ENCODE peak calls at places on chromosomes 12 and 14, in six cellular contexts. Y is GM12878, P is GM12891, X is K562, L is HepG2, N is H1. M is an unnamed sample.
A peak's percentile ranks its signal among the peaks of the same experiment; 100 is the strongest.

GRCh38 chr14:30799933-30800332 is 74.4 kb upstream of the COCH start:
- DNase-seq in Y (no peak), P (no peak), X (no peak), L (no peak), N (no peak), M (no peak)

GRCh38 chr12:6567112-6567680 is 895 bp downstream of the NOP2 start:
- DNase-seq in Y (no peak), P (no peak), X (no peak), L (no peak), N (no peak), M (no peak)

GRCh38 chr14:61476737-61477410 is 155.5 kb downstream of the PRKCH start:
- DNase-seq in Y (no peak), P (no peak), X (no peak), L (no peak), N (no peak), M (no peak)

GRCh38 chr14:102450206-102451063 is 59.1 kb downstream of the ANKRD9 start:
- DNase-seq in Y (no peak), P (no peak), X (no peak), L (no peak), N (no peak), M (no peak)

GRCh38 chr14:68168460-68169109 is 349.0 kb downstream of the RAD51B start:
- DNase-seq in Y (no peak), P (no peak), X (no peak), L (no peak), N (no peak), M (no peak)

GRCh38 chr12:59858508-59858907 is 262.7 kb downstream of the SLC16A7 start:
- DNase-seq in Y (no peak), P (no peak), X (no peak), L (peak; percentile 59), N (no peak), M (no peak)

GRCh38 chr12:52920937-52921336 is 16.1 kb upstream of the KRT8 start:
- DNase-seq in Y (no peak), P (no peak), X (no peak), L (peak; percentile 84), N (no peak), M (no peak)

GRCh38 chr12:25151476-25151875 is 43.5 kb downstream of the DNAI7 start:
- DNase-seq in Y (no peak), P (no peak), X (no peak), L (no peak), N (no peak), M (no peak)

GRCh38 chr14:101480747-101481530 is 80.4 kb upstream of the DIO3 start:
- DNase-seq in Y (no peak), P (no peak), X (no peak), L (peak; percentile 10), N (no peak), M (no peak)

GRCh38 chr12:127245009-127245408 is 1022.0 kb upstream of the TMEM132C start:
- DNase-seq in Y (no peak), P (no peak), X (no peak), L (no peak), N (no peak), M (no peak)

GRCh38 chr12:30286345-30286926 is 409.2 kb downstream of the IPO8 start:
- DNase-seq in Y (no peak), P (no peak), X (no peak), L (peak; percentile 6), N (no peak), M (no peak)

GRCh38 chr14:102071283-102071998 is 15.4 kb downstream of the HSP90AA1 start:
- DNase-seq in Y (no peak), P (no peak), X (no peak), L (peak; percentile 56), N (no peak), M (no peak)

GRCh38 chr12:122395319-122395718 is 27.1 kb downstream of the CLIP1 start:
- DNase-seq in Y (no peak), P (no peak), X (no peak), L (no peak), N (no peak), M (no peak)

GRCh38 chr12:46147144-46147543 is 121.7 kb downstream of the SLC38A1 start:
- DNase-seq in Y (no peak), P (no peak), X (no peak), L (no peak), N (no peak), M (no peak)

GRCh38 chr14:77882098-77882497 is 82.2 kb downstream of the ADCK1 start:
- DNase-seq in Y (no peak), P (no peak), X (peak; percentile 18), L (no peak), N (no peak), M (no peak)

GRCh38 chr12:3035815-3036702 is 41.1 kb upstream of the TSPAN9 start:
- DNase-seq in Y (no peak), P (no peak), X (peak; percentile 27), L (no peak), N (no peak), M (peak; percentile 5)

GRCh38 chr12:121532503-121533390 is 48.1 kb downstream of the KDM2B start:
- DNase-seq in Y (no peak), P (no peak), X (no peak), L (no peak), N (no peak), M (no peak)

GRCh38 chr12:64611430-64612286 is 1.4 kb downstream of the RASSF3 start:
- DNase-seq in Y (no peak), P (no peak), X (no peak), L (no peak), N (no peak), M (no peak)

GRCh38 chr12:55929306-55929791 is 1.6 kb upstream of the DGKA start:
- DNase-seq in Y (peak; percentile 70), P (peak; percentile 76), X (no peak), L (no peak), N (no peak), M (peak; percentile 71)

GRCh38 chr12:24854908-24855307 is 94.0 kb downstream of the BCAT1 start:
- DNase-seq in Y (no peak), P (no peak), X (no peak), L (no peak), N (no peak), M (no peak)

GRCh38 chr12:94718114-94718513 is 67.8 kb upstream of the TMCC3 start:
- DNase-seq in Y (no peak), P (no peak), X (no peak), L (no peak), N (no peak), M (no peak)

GRCh38 chr14:50396636-50397460 is at the start of gene CDKL1:
- DNase-seq in Y (no peak), P (peak; percentile 49), X (peak; percentile 76), L (peak; percentile 32), N (peak; percentile 84), M (peak; percentile 39)

GRCh38 chr14:96246535-96246839 is 9.5 kb upstream of the BDKRB1 start:
- DNase-seq in Y (no peak), P (no peak), X (no peak), L (no peak), N (no peak), M (no peak)

DNA sequence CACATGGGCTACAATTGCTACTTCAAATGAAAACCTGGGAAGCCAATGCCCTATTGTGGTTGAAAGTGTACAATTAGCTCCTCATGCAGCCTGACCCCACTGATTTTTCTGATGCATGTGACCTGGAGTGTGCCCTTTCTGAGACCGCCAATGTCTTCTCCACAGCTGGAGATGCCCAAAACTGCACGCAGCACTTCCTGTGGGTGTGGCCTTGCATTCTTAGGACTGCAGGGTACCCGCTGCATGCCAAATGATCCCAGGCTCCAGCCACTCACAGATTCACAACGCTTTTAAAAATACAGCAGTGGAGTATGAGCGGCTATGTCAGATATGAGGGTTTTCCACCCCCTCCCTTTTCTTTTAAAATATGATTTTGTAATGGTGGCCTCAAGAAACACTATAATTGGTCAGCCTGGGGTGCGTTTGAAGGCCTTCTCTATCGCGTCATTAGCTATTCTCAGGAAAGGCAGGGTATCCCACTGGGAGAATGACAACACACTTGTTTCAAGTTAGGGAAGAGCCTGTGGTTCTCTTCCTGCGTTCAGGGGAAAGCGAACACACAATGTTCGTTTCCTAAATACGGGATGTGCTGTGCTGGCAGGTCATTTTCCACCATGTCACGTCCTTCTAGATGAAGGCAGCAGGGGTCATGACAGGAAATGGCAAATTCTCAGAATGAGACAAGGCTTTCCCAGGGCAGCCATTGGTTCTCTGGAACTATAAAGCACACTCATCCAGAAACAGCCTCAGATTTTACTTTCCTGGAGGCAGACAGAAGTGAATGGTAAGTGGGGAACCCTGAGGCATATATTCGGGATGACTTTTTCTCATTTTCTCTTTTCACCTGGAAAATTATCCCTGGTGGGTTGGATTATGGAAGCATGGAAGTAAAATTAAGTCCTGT is at the start of gene APOLD1:
- DNase-seq in Y (no peak), P (no peak), X (no peak), L (no peak), N (peak; percentile 49), M (no peak)
- TF ChIP-seq POLR2AphosphoS5 in Y (no peak), P (no peak), X (no peak), L (no peak), N (no peak), M (no peak)

DNA sequence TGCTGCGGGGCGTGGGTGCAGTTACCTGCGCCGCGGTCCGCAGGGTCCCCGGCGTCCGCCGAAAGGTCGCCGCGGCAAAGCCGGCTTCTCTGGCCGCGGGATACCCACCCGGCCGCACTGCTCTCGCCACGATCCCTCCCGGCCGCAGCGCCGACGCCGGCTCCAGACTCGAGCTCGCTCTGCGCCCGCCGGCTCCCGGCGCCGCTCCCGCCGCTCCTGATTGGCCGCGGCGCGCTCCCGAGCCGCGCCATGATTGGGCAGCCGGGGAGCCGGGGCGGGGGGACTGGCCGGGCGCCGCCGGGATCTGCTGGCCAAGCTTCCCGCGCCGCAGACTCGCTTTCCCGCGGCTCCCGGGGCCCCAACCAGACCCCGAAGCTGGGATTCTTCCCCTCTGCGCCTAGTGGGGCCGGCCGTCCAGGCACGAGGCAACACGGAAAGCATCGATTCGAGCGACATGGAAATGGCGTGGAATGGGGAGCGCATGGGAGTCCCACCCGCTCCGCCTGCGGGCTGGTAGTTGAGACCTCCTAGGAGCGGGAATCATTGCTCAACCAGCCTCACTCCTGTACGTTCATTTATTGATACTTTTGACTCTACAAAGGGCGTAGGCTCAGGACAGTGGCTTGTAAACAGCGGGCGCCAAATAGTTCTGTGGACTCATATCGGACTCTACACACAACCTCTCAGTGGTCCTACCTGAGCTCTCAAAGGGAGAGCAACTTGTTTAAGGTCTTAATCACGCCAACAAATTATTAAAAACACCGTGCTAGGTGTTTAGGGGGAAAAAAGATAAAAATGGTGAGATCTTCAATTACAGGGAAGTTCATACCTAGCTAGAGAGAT is 36.4 kb upstream of the STON2 start:
- DNase-seq in Y (no peak), P (peak; percentile 76), X (peak; percentile 92), L (peak; percentile 54), N (peak; percentile 87), M (peak; percentile 52)
- TF ChIP-seq POLR2A in Y (no peak), P (no peak), X (peak; percentile 68), L (peak; percentile 50), N (no peak), M (no peak)

DNA sequence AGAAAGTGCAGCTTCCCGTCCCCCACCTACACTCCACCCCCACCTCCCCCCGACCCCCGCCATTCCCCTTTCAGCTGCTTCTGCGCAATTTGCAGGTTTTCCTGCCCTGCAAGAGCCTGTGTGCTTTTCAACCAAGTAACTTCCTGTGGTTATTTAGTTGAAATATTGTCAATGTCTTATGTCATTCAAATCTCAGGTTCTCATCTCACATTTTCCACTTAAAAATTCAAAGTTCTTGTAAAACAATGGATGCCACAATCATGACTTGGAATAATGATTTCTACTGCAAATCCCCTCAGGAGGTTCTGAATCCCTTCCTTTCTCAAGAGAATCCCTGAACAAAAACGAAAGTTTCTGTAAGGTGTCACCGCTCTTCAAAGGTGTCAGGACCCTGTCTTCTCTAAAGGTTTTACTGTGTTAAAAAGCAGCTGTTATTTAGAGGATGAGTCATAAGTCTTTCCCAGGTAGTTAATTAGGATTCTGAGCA is 31.6 kb downstream of the WBP11 start:
- DNase-seq in Y (peak; percentile 41), P (no peak), X (no peak), L (no peak), N (no peak), M (no peak)
- TF ChIP-seq TAF1 in Y (no peak), P (no peak), X (no peak), L (no peak), N (no peak), M (no peak)

GRCh38 chr14:21039059-21039422 is 3.1 kb upstream of the RNASE7 start:
- DNase-seq in Y (no peak), P (no peak), X (no peak), L (peak; percentile 73), N (peak; percentile 54), M (no peak)
- TF ChIP-seq POLR2AphosphoS5 in Y (no peak), P (no peak), X (no peak), L (peak; percentile 63), N (peak; percentile 31), M (no peak)